ENCODE peak calls at places on chromosomes 16 and 17, in seven cellular contexts. G is fibroblast of pulmonary artery; S is heart right ventricle; O is heart left ventricle; J is epithelial cell of proximal tubule; V is CD8-positive, alpha-beta T cell; C is fibroblast of lung. W is an unnamed sample.

GRCh38 chr17:76681222-76682137 is 29.3 kb downstream of the MXRA7 start:
- DNase-seq in G (peak; percentile 84), S (peak; percentile 68), O (peak; percentile 74), J (no peak), V (peak; percentile 72), C (peak; percentile 72), W (no peak)

GRCh38 chr17:76855105-76855504 is 13.1 kb upstream of the MGAT5B start:
- DNase-seq in G (no peak), S (no peak), O (no peak), J (no peak), V (no peak), C (no peak), W (no peak)

GRCh38 chr16:79810449-79811189 is 210.1 kb upstream of the MAF start:
- DNase-seq in G (no peak), S (no peak), O (no peak), J (peak; percentile 53), V (no peak), C (no peak), W (no peak)

GRCh38 chr17:9897569-9897968 is 7.5 kb downstream of the RCVRN start:
- DNase-seq in G (no peak), S (no peak), O (no peak), J (no peak), V (no peak), C (no peak), W (no peak)

GRCh38 chr16:79188115-79188779 is 412.3 kb downstream of the MAF start:
- DNase-seq in G (no peak), S (no peak), O (no peak), J (no peak), V (no peak), C (no peak), W (no peak)

GRCh38 chr17:77879226-77879895 is 79.1 kb upstream of the TNRC6C start:
- DNase-seq in G (no peak), S (peak; percentile 6), O (no peak), J (no peak), V (no peak), C (no peak), W (no peak)

GRCh38 chr17:28949185-28950016 is 1.9 kb downstream of the PHF12 start:
- DNase-seq in G (peak; percentile 54), S (peak; percentile 66), O (peak; percentile 68), J (no peak), V (peak; percentile 60), C (peak; percentile 64), W (no peak)

GRCh38 chr17:81307636-81308035 is 12.5 kb upstream of the SLC38A10 start:
- DNase-seq in G (no peak), S (no peak), O (no peak), J (no peak), V (no peak), C (no peak), W (no peak)

GRCh38 chr16:46787909-46788308 is 39.8 kb upstream of the MYLK3 start:
- DNase-seq in G (no peak), S (no peak), O (no peak), J (no peak), V (no peak), C (no peak), W (no peak)

GRCh38 chr17:39134878-39135277 is 16.6 kb downstream of the PLXDC1 start:
- DNase-seq in G (no peak), S (no peak), O (peak; percentile 26), J (no peak), V (no peak), C (no peak), W (no peak)

GRCh38 chr16:56675685-56676210 is 6.1 kb downstream of the MT1H start:
- DNase-seq in G (no peak), S (no peak), O (no peak), J (no peak), V (peak; percentile 48), C (no peak), W (no peak)

GRCh38 chr17:82793974-82794620 is 42.2 kb downstream of the TBCD start:
- DNase-seq in G (no peak), S (no peak), O (no peak), J (no peak), V (no peak), C (peak; percentile 53), W (no peak)

GRCh38 chr17:68576811-68577551 is 24.2 kb downstream of the FAM20A start:
- DNase-seq in G (peak; percentile 76), S (peak; percentile 21), O (peak; percentile 51), J (no peak), V (no peak), C (peak; percentile 91), W (no peak)

GRCh38 chr16:27779719-27780161 is 229.8 kb downstream of the KATNIP start:
- DNase-seq in G (peak; percentile 56), S (no peak), O (no peak), J (no peak), V (no peak), C (peak; percentile 58), W (no peak)

GRCh38 chr16:12271006-12271405 is 294.5 kb downstream of the SNX29 start:
- DNase-seq in G (no peak), S (no peak), O (no peak), J (no peak), V (no peak), C (peak; percentile 38), W (no peak)

GRCh38 chr16:48308535-48308934 is 61.2 kb upstream of the ABCC11 start:
- DNase-seq in G (no peak), S (no peak), O (no peak), J (no peak), V (no peak), C (no peak), W (no peak)

GRCh38 chr16:47571049-47571448 is 109.9 kb downstream of the PHKB start:
- DNase-seq in G (no peak), S (no peak), O (no peak), J (no peak), V (no peak), C (no peak), W (no peak)

GRCh38 chr17:42311240-42312034 is 23.1 kb downstream of the STAT5A start:
- DNase-seq in G (peak; percentile 96), S (peak; percentile 82), O (peak; percentile 93), J (peak; percentile 61), V (no peak), C (peak; percentile 97), W (peak; percentile 56)

GRCh38 chr16:54482892-54483574 is 196.4 kb upstream of the IRX3 start:
- DNase-seq in G (no peak), S (no peak), O (peak; percentile 75), J (no peak), V (no peak), C (no peak), W (no peak)

GRCh38 chr16:72890587-72890986 is 157.3 kb downstream of the ZFHX3 start:
- DNase-seq in G (no peak), S (no peak), O (no peak), J (no peak), V (no peak), C (no peak), W (no peak)

GRCh38 chr17:31857920-31858646 is 961 bp downstream of the COPRS start:
- DNase-seq in G (no peak), S (no peak), O (no peak), J (no peak), V (no peak), C (no peak), W (no peak)

DNA sequence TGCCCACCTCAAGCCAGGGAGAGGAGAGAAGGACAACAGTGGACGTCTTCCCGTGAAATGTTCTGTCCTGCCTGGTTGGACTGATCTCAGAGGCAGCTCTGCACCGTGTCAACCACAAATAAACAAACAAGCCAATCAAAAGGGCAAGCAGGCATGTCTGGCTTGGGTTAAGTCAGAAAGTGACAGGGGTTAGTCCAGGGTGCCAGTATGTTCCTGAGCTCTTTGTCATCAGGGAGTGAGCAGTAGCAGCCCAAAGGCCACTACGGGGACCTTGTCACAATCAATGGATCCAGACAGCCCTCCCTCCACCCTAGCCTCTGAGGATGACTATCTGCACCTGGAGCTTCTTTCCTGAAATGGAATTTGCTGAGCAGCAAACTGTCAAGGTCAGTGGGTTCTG is 35.0 kb downstream of the CNGB1 start:
- DNase-seq in G (no peak), S (no peak), O (peak; percentile 62), J (no peak), V (no peak), C (no peak), W (no peak)
- TF ChIP-seq CTCF in G (no peak), S (no peak), O (no peak), J (no peak), V (no peak), C (no peak), W (no peak)

GRCh38 chr16:29744541-29745101 is 1.2 kb downstream of the C16orf54 start:
- DNase-seq in G (no peak), S (no peak), O (no peak), J (no peak), V (peak; percentile 33), C (no peak), W (no peak)
- H3K4me3 ChIP-seq in G (no peak overlapping the region), S (peak overlapping the region; percentile 39), O (no peak overlapping the region), J (no peak overlapping the region), V (peak overlapping the region; percentile 93), C (no peak overlapping the region), W (no peak overlapping the region)

GRCh38 chr16:23059433-23059832 is 89.8 kb downstream of the USP31 start:
- DNase-seq in G (no peak), S (no peak), O (no peak), J (no peak), V (no peak), C (no peak), W (no peak)
- TF ChIP-seq CTCF in G (no peak), S (no peak), O (no peak), J (no peak), V (no peak), C (no peak), W (no peak)

DNA sequence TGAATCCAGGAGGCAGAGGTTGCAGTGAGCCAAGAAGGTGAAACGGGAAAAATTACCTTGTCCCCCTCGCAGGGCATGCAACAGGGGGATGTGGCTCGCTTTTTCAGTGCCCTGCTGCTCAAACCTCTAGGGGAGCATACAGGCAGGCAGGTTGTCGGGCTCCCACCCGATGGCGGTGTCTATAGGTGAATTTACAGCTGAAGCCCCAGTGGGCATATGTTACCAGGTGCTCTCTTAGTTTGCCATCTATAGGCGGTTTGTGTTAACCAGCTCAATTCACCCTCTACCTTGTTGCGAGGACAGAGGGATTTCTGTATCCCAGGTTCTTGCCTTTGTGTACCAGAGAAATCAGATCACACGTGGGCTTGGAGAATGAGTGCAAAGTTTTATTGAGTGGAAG is 48.9 kb downstream of the IQCK start:
- DNase-seq in G (no peak), S (no peak), O (no peak), J (no peak), V (no peak), C (no peak), W (no peak)
- H3K4me3 ChIP-seq in G (no peak overlapping the region), S (no peak overlapping the region), O (no peak overlapping the region), J (no peak overlapping the region), V (no peak overlapping the region), C (no peak overlapping the region), W (no peak overlapping the region)

GRCh38 chr17:7932949-7933348 is 943 bp downstream of the CNTROB start:
- DNase-seq in G (peak; percentile 49), S (no peak), O (peak; percentile 46), J (no peak), V (peak; percentile 25), C (peak; percentile 53), W (no peak)
- TF ChIP-seq CTCF in G (peak; percentile 29), S (no peak), O (no peak), J (peak; percentile 36), V (no peak), C (peak; percentile 31), W (peak; percentile 19)

DNA sequence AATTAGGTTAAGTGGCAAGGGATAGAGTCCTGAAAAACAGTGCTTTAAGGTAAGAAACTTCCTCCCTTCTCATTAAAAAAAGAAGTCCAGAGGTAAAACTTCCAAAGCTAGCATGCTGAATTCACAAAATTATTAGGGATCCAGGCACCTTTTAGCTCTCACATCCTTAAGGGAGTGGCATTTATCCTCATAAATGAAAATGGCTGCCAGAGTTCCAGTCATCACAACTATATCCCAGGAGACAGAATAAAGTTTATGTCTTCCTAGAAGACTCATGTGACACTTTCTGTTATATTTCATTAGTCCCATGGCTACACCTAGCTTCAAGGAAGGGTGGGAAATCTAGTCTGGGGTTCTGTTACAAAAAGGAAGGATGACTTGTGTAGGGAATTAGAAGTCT is 23.3 kb upstream of the ADORA2B start:
- DNase-seq in G (no peak), S (no peak), O (no peak), J (no peak), V (no peak), C (no peak), W (no peak)
- H3K4me3 ChIP-seq in G (no peak overlapping the region), S (no peak overlapping the region), O (no peak overlapping the region), J (no peak overlapping the region), V (no peak overlapping the region), C (no peak overlapping the region), W (no peak overlapping the region)